ENCODE peak calls at places on chromosomes 11 and 22, in seven cellular contexts. K, U, W, H, F, L and Y are unnamed samples.

GRCh38 chr22:40175571-40176105 is 2.1 kb upstream of the TNRC6B start:
- DNase-seq in K (no peak), U (no peak), W (no peak), H (no peak), F (no peak), L (no peak), Y (no peak)

GRCh38 chr11:125005491-125005890 is 51.5 kb downstream of the CCDC15 start:
- DNase-seq in K (no peak), U (no peak), W (no peak), H (no peak), F (no peak), L (no peak), Y (no peak)

GRCh38 chr11:134514354-134514951 is 102.4 kb upstream of the B3GAT1 start:
- DNase-seq in K (no peak), U (peak; percentile 45), W (peak; percentile 8), H (no peak), F (no peak), L (no peak), Y (no peak)

GRCh38 chr22:17063372-17064106 is 21.3 kb upstream of the IL17RA start:
- DNase-seq in K (peak; percentile 77), U (no peak), W (peak; percentile 32), H (no peak), F (no peak), L (no peak), Y (no peak)

GRCh38 chr11:59289356-59289755 is 69.3 kb upstream of the OR5AN1 start:
- DNase-seq in K (no peak), U (no peak), W (no peak), H (no peak), F (no peak), L (no peak), Y (no peak)

GRCh38 chr11:105673089-105673488 is 63.2 kb downstream of the GRIA4 start:
- DNase-seq in K (peak; percentile 59), U (no peak), W (no peak), H (peak; percentile 68), F (no peak), L (no peak), Y (no peak)

GRCh38 chr22:19799322-19800190 is 39.0 kb downstream of the TBX1 start:
- DNase-seq in K (peak; percentile 84), U (no peak), W (peak; percentile 54), H (peak; percentile 79), F (no peak), L (peak; percentile 90), Y (no peak)

GRCh38 chr22:26199665-26200064 is 30.4 kb downstream of the SEZ6L start:
- DNase-seq in K (no peak), U (no peak), W (no peak), H (no peak), F (no peak), L (no peak), Y (no peak)

GRCh38 chr11:73140213-73141030 is 1.7 kb downstream of the FCHSD2 start:
- DNase-seq in K (peak; percentile 33), U (no peak), W (peak; percentile 32), H (peak; percentile 49), F (no peak), L (no peak), Y (no peak)

GRCh38 chr22:26887456-26887855 is 230.1 kb downstream of the MIAT start:
- DNase-seq in K (peak; percentile 79), U (no peak), W (no peak), H (peak; percentile 65), F (no peak), L (no peak), Y (no peak)

GRCh38 chr22:17728786-17729185 is 45.5 kb downstream of the BID start:
- DNase-seq in K (no peak), U (no peak), W (no peak), H (no peak), F (no peak), L (no peak), Y (no peak)

GRCh38 chr11:85170184-85170583 is 457.0 kb downstream of the DLG2 start:
- DNase-seq in K (no peak), U (no peak), W (no peak), H (no peak), F (no peak), L (no peak), Y (no peak)

GRCh38 chr11:34749666-34750659 is 129.1 kb downstream of the EHF start:
- DNase-seq in K (peak; percentile 96), U (peak; percentile 79), W (peak; percentile 91), H (peak; percentile 43), F (peak; percentile 92), L (peak; percentile 46), Y (no peak)

GRCh38 chr11:96287796-96288439 is 55.1 kb downstream of the MAML2 start:
- DNase-seq in K (no peak), U (no peak), W (no peak), H (no peak), F (no peak), L (no peak), Y (no peak)

GRCh38 chr11:44775366-44776356 is 48.9 kb downstream of the TSPAN18 start:
- DNase-seq in K (peak; percentile 47), U (no peak), W (no peak), H (peak; percentile 90), F (no peak), L (peak; percentile 16), Y (no peak)

GRCh38 chr11:102592634-102593581 is 32.2 kb downstream of the MMP20 start:
- DNase-seq in K (peak; percentile 48), U (no peak), W (no peak), H (peak; percentile 64), F (no peak), L (no peak), Y (no peak)

GRCh38 chr11:14308114-14308896 is 50.7 kb downstream of the RRAS2 start:
- DNase-seq in K (peak; percentile 68), U (no peak), W (no peak), H (peak; percentile 67), F (no peak), L (no peak), Y (no peak)

GRCh38 chr11:95764267-95764898 is 25.2 kb downstream of the FAM76B start:
- DNase-seq in K (peak; percentile 79), U (no peak), W (no peak), H (peak; percentile 77), F (no peak), L (no peak), Y (no peak)

GRCh38 chr22:36244522-36245391 is 5.4 kb upstream of the APOL2 start:
- DNase-seq in K (peak; percentile 86), U (peak; percentile 30), W (peak; percentile 67), H (no peak), F (no peak), L (peak; percentile 52), Y (no peak)

GRCh38 chr11:123640677-123641494 is 13.5 kb downstream of the SCN3B start:
- DNase-seq in K (peak; percentile 51), U (no peak), W (no peak), H (peak; percentile 72), F (no peak), L (peak; percentile 28), Y (peak; percentile 54)

GRCh38 chr11:35893796-35894475 is 49.9 kb upstream of the LDLRAD3 start:
- DNase-seq in K (peak; percentile 11), U (peak; percentile 92), W (no peak), H (no peak), F (no peak), L (no peak), Y (no peak)

GRCh38 chr11:19905280-19905853 is 192.7 kb downstream of the NAV2 start:
- DNase-seq in K (peak; percentile 80), U (no peak), W (no peak), H (peak; percentile 28), F (no peak), L (no peak), Y (no peak)
- TF ChIP-seq CTCF in K (peak; percentile 49), U (peak; percentile 57), W (peak; percentile 52), H (peak; percentile 60), F (peak; percentile 16), L (peak; percentile 46), Y (peak; percentile 57)

DNA sequence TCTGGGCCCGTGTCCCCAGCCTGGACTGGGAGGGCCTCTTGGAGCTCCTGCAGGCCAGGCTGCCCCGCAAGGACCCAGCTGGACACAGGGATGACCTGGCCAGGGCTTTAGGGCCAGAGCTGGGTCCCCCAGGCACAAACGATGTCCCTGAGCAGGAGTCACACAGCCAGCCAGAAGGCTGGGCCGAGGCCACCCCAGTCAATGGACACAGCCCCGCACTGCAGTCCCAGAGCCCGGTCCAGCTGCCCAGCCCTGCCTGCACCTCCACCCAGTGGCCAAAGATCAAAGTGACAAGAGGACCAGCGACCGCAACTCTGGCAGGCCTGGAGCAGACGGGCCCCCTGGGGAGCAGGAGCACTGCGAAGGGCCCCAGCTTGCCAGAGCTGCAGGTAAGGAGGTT is 38.2 kb downstream of the TRIOBP start:
- DNase-seq in K (no peak), U (no peak), W (no peak), H (no peak), F (peak; percentile 76), L (no peak), Y (no peak)
- TF ChIP-seq CTCF in K (peak; percentile 63), U (no peak), W (peak; percentile 19), H (no peak), F (peak; percentile 20), L (no peak), Y (no peak)

DNA sequence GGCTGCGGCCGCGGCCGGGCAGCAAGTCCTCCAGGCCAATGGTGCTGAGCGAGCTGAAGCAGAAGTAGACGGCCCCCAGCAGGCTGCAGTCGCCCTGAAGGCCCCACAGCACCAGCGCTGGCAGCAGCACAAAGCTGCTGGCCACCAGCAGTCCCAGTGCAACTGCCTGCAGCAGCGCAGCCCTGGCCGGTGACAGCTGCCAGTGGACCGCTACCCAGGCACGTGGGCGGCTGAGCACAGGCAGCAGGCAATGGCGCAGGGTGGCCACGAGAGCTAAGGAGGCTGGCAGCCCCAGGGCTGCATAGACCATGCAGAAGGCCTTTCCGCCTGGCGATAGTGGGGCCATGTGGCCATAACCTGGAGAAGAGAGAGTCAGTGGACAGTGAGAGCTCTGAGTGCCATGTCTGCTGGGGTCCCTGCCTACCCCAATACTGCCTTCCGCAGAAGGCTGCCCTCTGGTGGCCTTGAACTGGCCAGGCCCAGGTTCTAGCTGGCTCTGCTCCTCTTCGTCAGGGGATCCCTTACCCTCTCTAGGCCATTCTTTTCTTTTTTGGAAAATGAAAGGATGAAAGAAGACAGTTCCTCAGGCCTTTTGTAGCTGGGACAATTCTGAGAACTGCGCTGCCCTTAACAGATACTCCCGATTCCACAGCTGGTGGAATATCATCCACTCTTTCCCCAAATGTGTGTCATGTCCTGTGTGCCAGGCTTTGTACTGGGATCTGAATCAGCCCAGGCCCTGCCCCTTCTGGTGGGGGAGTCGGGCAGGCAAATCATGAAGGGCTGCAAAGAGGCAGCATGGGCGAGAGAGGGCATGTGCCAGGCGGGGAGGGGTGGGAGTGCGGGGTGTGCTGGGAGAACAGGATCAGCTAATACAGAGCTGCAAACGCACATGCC is 1.8 kb downstream of the KCNK7 start:
- DNase-seq in K (peak; percentile 48), U (no peak), W (no peak), H (peak; percentile 55), F (no peak), L (no peak), Y (peak; percentile 64)
- TF ChIP-seq CTCF in K (peak; percentile 80), U (peak; percentile 51), W (peak; percentile 81), H (peak; percentile 79), F (peak; percentile 46), L (peak; percentile 59), Y (peak; percentile 62)

DNA sequence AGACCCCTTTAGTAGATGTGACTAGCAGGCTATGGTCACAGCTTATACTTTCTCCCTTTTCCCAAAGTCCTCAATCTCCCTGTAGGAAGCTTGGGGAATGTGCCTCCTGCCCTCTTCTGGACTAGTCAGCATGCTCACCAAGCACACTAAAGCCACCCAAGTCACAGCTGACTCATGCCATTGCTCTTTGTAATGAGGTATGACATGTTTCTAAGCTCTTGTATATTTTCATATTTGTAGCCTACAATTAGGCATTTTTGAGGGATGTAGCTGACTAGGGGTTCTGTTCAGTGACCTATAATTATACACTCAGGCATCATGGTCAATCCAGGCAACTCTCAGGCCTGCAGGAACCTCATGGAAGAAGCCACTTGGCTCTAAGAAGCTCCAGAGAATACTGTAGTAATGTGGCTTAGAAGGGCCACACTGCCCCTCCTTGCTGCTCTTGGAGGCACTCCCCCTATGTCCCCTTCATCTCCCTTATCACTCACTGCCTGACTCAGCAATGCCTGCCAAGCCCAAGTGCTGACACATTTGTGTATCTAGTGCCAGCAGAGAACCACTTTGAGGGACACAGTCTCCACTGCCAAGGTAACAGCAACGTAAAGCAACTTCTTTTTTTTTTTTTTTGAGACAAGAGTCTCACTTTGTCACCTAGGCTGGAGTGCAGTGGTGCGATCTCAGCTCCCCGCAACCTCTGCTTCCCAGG is 86.2 kb downstream of the RPL27A start:
- DNase-seq in K (peak; percentile 59), U (no peak), W (peak; percentile 51), H (no peak), F (no peak), L (no peak), Y (no peak)
- TF ChIP-seq CTCF in K (peak; percentile 40), U (no peak), W (peak; percentile 39), H (no peak), F (no peak), L (peak; percentile 9), Y (no peak)